ENCODE peak calls at places on chromosomes 13 and 19, in six cellular contexts. G is A549, V is HCT116, Y is body of pancreas, P is lower leg skin, L is Peyer's patch. S is an unnamed sample.

GRCh38 chr19:33064117-33064777 is 441 bp downstream of the RHPN2 start:
- DNase-seq in Y (peak), G (no peak), L (peak), V (no peak), P (no peak), S (no peak)

GRCh38 chr19:54952591-54953344 is 5.4 kb upstream of the NLRP7 start:
- DNase-seq in P (no peak), Y (no peak), G (no peak), V (no peak), L (no peak), S (no peak)

GRCh38 chr19:42184401-42184861 is 33.0 kb downstream of the DEDD2 start:
- DNase-seq in V (peak), L (peak), G (peak), P (peak), Y (peak), S (peak)

GRCh38 chr13:32828711-32829110 is 187.5 kb upstream of the KL start:
- DNase-seq in Y (no peak), V (no peak), P (no peak), L (no peak), G (no peak), S (no peak)

GRCh38 chr13:37211542-37211941 is 106.1 kb upstream of the CSNK1A1L start:
- DNase-seq in L (no peak), V (no peak), P (no peak), Y (no peak), G (no peak), S (no peak)

GRCh38 chr19:48183356-48183755 is 12.9 kb downstream of the ZSWIM9 start:
- DNase-seq in G (no peak), Y (no peak), V (no peak), P (no peak), L (no peak), S (no peak)

GRCh38 chr13:45361596-45362206 is 20.7 kb upstream of the TPT1 start:
- DNase-seq in P (no peak), Y (no peak), V (peak), L (no peak), G (peak), S (peak)

GRCh38 chr13:19862511-19863313 is 737 bp downstream of the ZMYM5 start:
- DNase-seq in V (no peak), P (peak), Y (peak), L (peak), G (no peak), S (peak)

GRCh38 chr13:40136896-40137295 is 481.4 kb downstream of the COG6 start:
- DNase-seq in G (no peak), V (no peak), L (no peak), P (no peak), Y (no peak), S (no peak)

GRCh38 chr19:38361633-38362075 is 12.7 kb upstream of the PSMD8 start:
- DNase-seq in P (peak), G (peak), V (peak), Y (peak), L (peak), S (peak)

GRCh38 chr13:24700539-24700938 is 20.3 kb downstream of the ATP12A start:
- DNase-seq in G (no peak), Y (no peak), P (no peak), L (no peak), V (no peak), S (no peak)

GRCh38 chr13:49933511-49933910 is 2.6 kb downstream of the SPRYD7 start:
- DNase-seq in Y (no peak), G (no peak), P (no peak), V (no peak), L (no peak), S (no peak)

GRCh38 chr13:33174491-33174890 is 111.1 kb downstream of the STARD13 start:
- DNase-seq in G (no peak), V (no peak), P (no peak), Y (no peak), L (no peak), S (no peak)

GRCh38 chr13:31545616-31546015 is 193.7 kb upstream of the RXFP2 start:
- DNase-seq in Y (no peak), P (no peak), L (no peak), V (no peak), G (no peak), S (no peak)

GRCh38 chr19:33668968-33669367 is 47.2 kb downstream of the CHST8 start:
- DNase-seq in L (peak), G (no peak), Y (no peak), P (no peak), V (no peak), S (no peak)

GRCh38 chr19:48818234-48818823 is 7.5 kb upstream of the BCAT2 start:
- DNase-seq in G (no peak), L (peak), V (no peak), Y (peak), P (no peak), S (no peak)

GRCh38 chr13:22700488-22700887 is 480.3 kb upstream of the SGCG start:
- DNase-seq in L (no peak), P (no peak), Y (no peak), G (no peak), V (no peak), S (no peak)

GRCh38 chr19:19588546-19588945 is 29.9 kb downstream of the PBX4 start:
- DNase-seq in G (no peak), Y (no peak), P (no peak), L (no peak), V (no peak), S (no peak)

GRCh38 chr19:17206736-17207581 is 8.2 kb upstream of the USE1 start:
- DNase-seq in G (no peak), V (no peak), Y (no peak), P (no peak), L (no peak), S (no peak)

DNA sequence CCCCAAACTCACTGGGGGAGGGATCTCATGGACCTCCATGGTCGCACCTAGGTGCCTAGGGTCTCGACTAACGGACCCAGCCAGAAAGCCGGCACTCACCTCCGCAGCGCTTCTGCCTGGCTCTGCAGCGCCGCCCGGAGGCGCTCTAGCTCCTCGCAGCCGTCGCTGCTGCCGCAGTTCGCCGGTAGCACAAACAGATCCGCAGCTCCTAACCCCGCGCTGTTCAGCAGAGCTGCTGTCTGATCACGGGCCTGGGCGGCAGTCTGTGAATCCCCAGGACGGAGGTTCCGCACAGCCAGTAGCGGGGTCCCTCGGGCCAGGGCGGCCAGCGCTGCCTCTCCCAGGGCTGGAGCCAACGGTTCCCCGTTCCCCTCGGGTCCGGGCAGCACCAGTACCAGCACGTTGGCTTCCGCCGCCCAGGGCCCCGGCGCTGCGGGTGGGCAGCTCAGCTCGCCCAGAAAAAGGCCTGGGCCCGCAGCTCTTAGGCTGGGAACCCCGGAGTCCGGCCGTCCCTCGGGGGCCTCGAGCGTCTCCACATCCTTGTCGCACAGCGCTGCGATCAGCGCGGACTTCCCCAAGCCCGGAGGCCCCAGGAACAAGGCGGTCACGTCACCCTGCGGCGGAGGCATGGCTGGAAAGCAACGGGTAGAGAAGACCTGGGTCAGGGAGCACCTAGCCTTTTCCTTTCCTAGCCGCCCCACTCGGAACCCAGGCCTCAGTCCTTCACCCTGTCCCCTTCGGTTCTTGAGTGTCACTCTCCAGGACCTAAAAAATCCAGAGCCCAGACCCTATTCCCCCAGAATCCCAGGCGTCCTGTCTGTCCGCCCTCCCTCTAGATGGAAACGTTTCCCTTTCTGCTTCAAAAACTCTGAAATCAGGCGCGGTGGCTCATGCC is 977 bp downstream of the IRGQ start:
- DNase-seq in P (peak), V (peak), L (peak), Y (peak), G (no peak), S (peak)
- TF ChIP-seq POLR2A in P (no peak), V (no peak), L (no peak), Y (no peak), G (no peak), S (peak)

GRCh38 chr19:11480927-11481776 is at the start of gene ELAVL3:
- DNase-seq in L (no peak), Y (no peak), P (no peak), G (no peak), V (no peak), S (no peak)

GRCh38 chr19:11480081-11480926 is 542 bp downstream of the ELAVL3 start:
- DNase-seq in P (no peak), Y (no peak), L (no peak), V (no peak), G (no peak), S (no peak)

GRCh38 chr19:11479470-11480080 is 1.3 kb downstream of the ELAVL3 start:
- DNase-seq in P (no peak), Y (peak), V (no peak), L (no peak), G (no peak), S (peak)

GRCh38 chr19:11478167-11479089 is 2.4 kb downstream of the ELAVL3 start:
- DNase-seq in L (no peak), G (no peak), P (no peak), Y (no peak), V (no peak), S (no peak)

GRCh38 chr19:11479090-11479469 is 1.8 kb downstream of the ELAVL3 start:
- DNase-seq in G (no peak), P (no peak), Y (no peak), L (no peak), V (no peak), S (no peak)
- TF ChIP-seq POLR2A in G (no peak), P (no peak), Y (no peak), L (no peak), V (no peak), S (no peak)

DNA sequence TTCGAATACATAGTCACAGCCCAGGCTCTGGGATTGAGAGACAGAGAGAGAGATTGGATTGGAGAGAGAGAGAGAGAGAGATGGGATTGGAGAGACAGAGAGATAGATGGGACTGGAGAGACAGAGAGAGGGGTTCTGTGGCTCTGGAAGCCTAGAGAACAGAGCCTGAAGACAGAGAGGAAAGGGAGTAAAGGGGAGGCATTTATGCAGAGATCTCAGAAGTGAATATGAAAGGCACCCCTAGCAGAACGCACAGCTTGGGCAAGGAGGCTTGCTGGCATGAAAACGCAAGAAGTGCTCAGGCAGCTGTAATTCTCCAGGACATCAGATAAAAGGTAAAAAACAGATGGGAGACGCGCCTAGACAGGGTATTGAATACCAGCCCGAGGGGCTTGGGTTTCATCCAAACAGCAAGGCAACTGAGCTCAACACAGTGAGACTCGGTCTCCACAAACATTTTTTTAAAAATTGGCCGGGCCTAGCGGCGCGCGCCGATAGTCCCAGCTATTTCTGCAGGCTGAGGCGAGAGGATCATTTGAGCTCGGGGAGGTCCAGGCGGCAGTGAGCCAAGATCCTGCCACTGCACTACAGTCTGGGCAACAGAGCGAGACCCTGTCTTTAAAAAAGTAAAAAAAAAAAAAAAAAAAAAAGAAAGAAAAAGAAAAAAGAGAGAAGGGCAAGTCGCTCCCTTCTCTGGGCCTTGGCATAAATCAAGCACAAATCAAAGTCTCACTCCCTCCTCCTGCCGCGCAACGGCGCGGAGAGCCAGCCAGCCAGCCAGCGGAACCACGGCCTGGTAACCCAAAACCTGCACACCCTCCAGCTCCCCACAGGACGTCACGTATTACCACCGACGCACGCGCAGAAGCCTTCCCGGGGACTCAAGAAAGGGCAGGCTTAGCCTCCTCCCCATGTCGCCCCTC is 769 bp upstream of the PPP2R1A start:
- DNase-seq in P (peak), G (no peak), V (no peak), Y (no peak), L (no peak), S (no peak)
- TF ChIP-seq POLR2A in P (no peak), G (peak), V (peak), Y (peak), L (peak), S (no peak)

GRCh38 chr19:45092747-45093678 is at the start of gene PPP1R37:
- DNase-seq in G (peak), P (peak), V (peak), Y (peak), L (peak), S (peak)
- TF ChIP-seq POLR2A in G (peak), P (no peak), V (peak), Y (peak), L (peak), S (peak)

S was measured in erythroblast.